ENCODE peak calls at places on chromosome 20, in four cellular contexts. F, K, R and E are unnamed samples.

GRCh38 chr20:34850969-34851368 is 21.7 kb downstream of the GGT7 start:
- DNase-seq in F (no peak), K (no peak), R (no peak), E (no peak)

GRCh38 chr20:49883246-49883802 is 32.0 kb downstream of the SPATA2 start:
- DNase-seq in F (no peak), K (no peak), R (no peak), E (no peak)

GRCh38 chr20:4434681-4435080 is 287.0 kb upstream of the PRND start:
- DNase-seq in F (no peak), K (no peak), R (no peak), E (no peak)

GRCh38 chr20:8996817-8997512 is 71.9 kb upstream of the PLCB4 start:
- DNase-seq in F (no peak), K (no peak), R (no peak), E (no peak)

GRCh38 chr20:49517509-49518100 is 35.1 kb upstream of the KCNB1 start:
- DNase-seq in F (no peak), K (no peak), R (peak), E (no peak)

GRCh38 chr20:19083136-19083621 is 129.3 kb upstream of the SLC24A3 start:
- DNase-seq in F (no peak), K (no peak), R (no peak), E (no peak)

GRCh38 chr20:47960277-47960676 is 175.0 kb upstream of the SULF2 start:
- DNase-seq in F (no peak), K (no peak), R (no peak), E (no peak)

GRCh38 chr20:39849664-39850063 is 839.4 kb downstream of the MAFB start:
- DNase-seq in F (peak), K (peak), R (peak), E (peak)

GRCh38 chr20:44247676-44248419 is 740 bp downstream of the GDAP1L1 start:
- DNase-seq in F (peak), K (peak), R (peak), E (peak)

GRCh38 chr20:23362392-23363256 is 642 bp downstream of the GZF1 start:
- DNase-seq in F (peak), K (no peak), R (peak), E (no peak)

GRCh38 chr20:58213112-58213511 is 15.3 kb downstream of the ANKRD60 start:
- DNase-seq in F (no peak), K (peak), R (no peak), E (no peak)

GRCh38 chr20:19652591-19653026 is 105.4 kb upstream of the RIN2 start:
- DNase-seq in F (no peak), K (no peak), R (no peak), E (no peak)

GRCh38 chr20:18657575-18657974 is 69.7 kb downstream of the DTD1 start:
- DNase-seq in F (peak), K (no peak), R (peak), E (no peak)

GRCh38 chr20:35917077-35917476 is 37.2 kb downstream of the SCAND1 start:
- DNase-seq in F (no peak), K (no peak), R (no peak), E (no peak)

GRCh38 chr20:31374346-31374745 is 5.9 kb downstream of the DEFB118 start:
- DNase-seq in F (no peak), K (no peak), R (no peak), E (no peak)

GRCh38 chr20:63625771-63626423 is 1.0 kb downstream of the GMEB2 start:
- DNase-seq in F (peak), K (peak), R (peak), E (no peak)

GRCh38 chr20:40319741-40320499 is 369.1 kb downstream of the MAFB start:
- DNase-seq in F (no peak), K (peak), R (no peak), E (no peak)

GRCh38 chr20:23857954-23858565 is 21.5 kb downstream of the CST5 start:
- DNase-seq in F (no peak), K (no peak), R (no peak), E (peak)

GRCh38 chr20:20729563-20729962 is 17.1 kb upstream of the RALGAPA2 start:
- DNase-seq in F (no peak), K (no peak), R (no peak), E (no peak)

GRCh38 chr20:35904982-35905663 is 49.2 kb downstream of the SCAND1 start:
- DNase-seq in F (no peak), K (no peak), R (no peak), E (no peak)

GRCh38 chr20:47389867-47390347 is 33.4 kb upstream of the ZMYND8 start:
- DNase-seq in F (peak), K (no peak), R (peak), E (no peak)

GRCh38 chr20:31923388-31924271 is 28.2 kb downstream of the PDRG1 start:
- DNase-seq in F (no peak), K (peak), R (no peak), E (peak)

GRCh38 chr20:6644818-6645620 is 122.5 kb upstream of the BMP2 start:
- DNase-seq in F (no peak), K (no peak), R (no peak), E (no peak)

GRCh38 chr20:56760610-56761009 is 131.5 kb downstream of the TFAP2C start:
- DNase-seq in F (no peak), K (no peak), R (no peak), E (no peak)

GRCh38 chr20:6976535-6976934 is 209.0 kb downstream of the BMP2 start:
- DNase-seq in F (no peak), K (no peak), R (no peak), E (no peak)

GRCh38 chr20:32199006-32199405 is 8.5 kb downstream of the PLAGL2 start:
- DNase-seq in F (no peak), K (no peak), R (no peak), E (no peak)

GRCh38 chr20:38358500-38358998 is 12.3 kb downstream of the LBP start:
- DNase-seq in F (no peak), K (no peak), R (no peak), E (no peak)

GRCh38 chr20:38926934-38927616 is 858 bp downstream of the FAM83D start:
- DNase-seq in F (peak), K (no peak), R (no peak), E (no peak)

GRCh38 chr20:44836596-44837120 is 26.3 kb upstream of the RIMS4 start:
- DNase-seq in F (no peak), K (no peak), R (no peak), E (no peak)

GRCh38 chr20:3734111-3734843 is 1.8 kb downstream of the HSPA12B start:
- DNase-seq in F (no peak), K (no peak), R (no peak), E (no peak)

GRCh38 chr20:62401331-62401779 is 5.7 kb downstream of the CABLES2 start:
- DNase-seq in F (no peak), K (no peak), R (no peak), E (peak)
- TF ChIP-seq CTCF in F (peak), K (no peak), R (no peak), E (peak)

DNA sequence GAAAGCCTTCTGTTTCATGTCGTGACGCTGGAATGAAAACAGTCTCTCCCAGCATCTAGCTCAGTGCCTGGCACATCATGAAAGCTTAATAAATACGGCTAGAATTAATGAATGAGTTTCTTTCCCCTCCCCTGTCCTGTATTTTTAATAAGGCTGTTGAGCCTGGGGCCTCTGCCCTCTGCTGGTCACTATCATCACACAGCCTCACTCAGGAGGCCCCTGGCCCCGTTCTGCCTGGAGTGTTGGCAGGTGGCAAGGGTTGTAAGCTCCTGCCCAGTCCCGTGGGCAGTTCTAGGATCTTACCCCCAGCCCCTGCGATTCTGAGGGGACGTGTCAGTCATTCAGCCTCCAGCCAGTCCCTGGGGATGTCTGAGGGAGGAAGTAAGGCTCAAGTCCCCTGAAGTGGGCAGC is 41.4 kb downstream of the PHACTR3 start:
- DNase-seq in F (no peak), K (no peak), R (no peak), E (no peak)
- TF ChIP-seq CTCF in F (no peak), K (no peak), R (no peak), E (no peak)

DNA sequence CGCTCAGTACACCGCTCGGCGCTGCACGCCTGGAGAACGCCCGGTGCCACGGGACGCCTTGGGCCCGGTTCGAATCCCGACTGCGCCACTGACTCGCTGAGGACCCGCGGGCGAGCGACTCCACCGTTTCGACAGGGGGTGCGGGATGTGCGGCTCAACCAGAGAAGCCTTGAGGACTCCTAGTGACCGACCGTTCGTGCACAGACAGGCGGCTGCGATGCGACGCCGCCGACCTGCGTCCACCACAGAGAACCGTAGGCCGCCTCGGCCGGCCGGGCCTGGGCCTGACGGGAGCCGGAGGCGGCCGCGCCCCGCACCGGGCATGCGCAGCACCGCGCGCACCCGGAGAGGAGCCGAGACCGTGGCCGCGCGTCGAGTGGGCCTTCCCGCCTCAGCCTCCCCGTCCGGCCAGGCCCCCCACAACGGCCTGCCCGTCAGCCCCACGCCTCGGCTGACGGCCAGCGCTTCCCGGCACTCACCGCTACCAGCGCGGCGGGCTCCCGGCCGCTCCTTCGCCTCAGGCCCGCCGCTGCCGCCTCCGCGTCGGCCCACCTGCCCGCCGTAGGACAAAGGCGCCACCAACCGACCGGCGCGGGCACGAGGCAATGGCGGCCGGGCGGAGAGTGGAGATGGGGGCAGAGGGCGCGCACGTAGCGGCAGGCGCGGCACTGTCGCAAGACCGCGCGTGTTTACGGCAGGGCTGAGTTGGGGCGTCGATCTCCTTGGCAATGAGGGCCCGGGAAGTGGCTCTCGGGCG is at the start of gene NCOA5:
- DNase-seq in F (peak), K (peak), R (peak), E (peak)
- TF ChIP-seq CTCF in F (no peak), K (peak), R (no peak), E (no peak)

DNA sequence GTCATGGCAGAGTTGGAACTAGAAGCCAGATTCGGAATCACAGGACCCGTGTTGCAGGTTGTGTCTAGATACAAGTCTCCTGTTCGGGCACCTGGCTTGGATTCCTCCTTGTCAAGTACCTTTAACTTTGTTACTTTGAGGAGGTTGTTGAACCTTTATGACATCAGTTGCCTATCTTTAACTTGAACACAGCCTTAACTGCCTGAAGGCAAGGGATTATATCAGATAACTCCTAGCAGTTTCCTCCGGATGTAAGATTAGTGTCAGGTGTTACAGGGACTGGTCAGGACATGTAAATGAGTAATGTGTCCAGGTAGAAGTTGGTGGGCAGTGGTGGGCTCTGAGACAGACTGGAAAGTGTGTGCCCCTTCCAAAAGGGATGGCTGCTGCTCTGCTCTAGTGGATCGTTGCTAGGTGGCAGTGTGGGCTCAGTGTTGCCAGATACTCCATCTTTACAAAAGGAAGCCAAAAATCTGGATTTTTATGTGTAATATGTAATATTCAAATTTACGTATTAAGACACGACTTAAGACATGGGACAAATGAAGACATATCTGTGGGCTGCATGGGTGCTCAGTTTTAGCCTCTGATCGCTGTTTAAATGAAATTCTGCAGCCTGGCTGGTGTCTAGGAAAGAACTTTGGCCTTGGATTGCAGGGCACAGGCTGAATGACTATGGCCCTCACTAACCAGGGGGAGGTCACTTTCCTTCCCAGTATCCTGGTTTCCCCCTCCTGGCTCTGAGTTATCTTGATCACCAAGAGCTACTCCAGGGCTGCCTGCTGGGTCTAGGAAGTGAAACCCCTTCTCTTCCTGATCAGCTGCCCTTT is 27.1 kb downstream of the CHMP4B start:
- DNase-seq in F (no peak), K (no peak), R (no peak), E (no peak)
- TF ChIP-seq CTCF in F (peak), K (peak), R (no peak), E (no peak)